ENCODE peak calls at places on chromosome 4, in eight cellular contexts. L, E, U, B, H, O, Q and P are unnamed samples.

GRCh38 chr4:70158576-70158975 is 4.5 kb downstream of the PRR27 start:
- DNase-seq in B (no peak), Q (no peak), H (peak), O (no peak), L (no peak), U (no peak), E (no peak), P (no peak)

GRCh38 chr4:158050942-158051341 is 121.9 kb downstream of the GASK1B start:
- DNase-seq in O (no peak), Q (no peak), E (no peak), B (no peak), H (no peak), L (no peak), U (no peak), P (no peak)

GRCh38 chr4:73777612-73778011 is 37.2 kb downstream of the CXCL8 start:
- DNase-seq in B (no peak), L (no peak), O (no peak), H (peak), U (peak), E (no peak), Q (no peak), P (no peak)

GRCh38 chr4:105060628-105061027 is 86.0 kb upstream of the TET2 start:
- DNase-seq in E (peak), U (peak), Q (no peak), L (no peak), H (no peak), B (no peak), O (no peak), P (no peak)

GRCh38 chr4:140653718-140654515 is 85.2 kb upstream of the UCP1 start:
- DNase-seq in B (no peak), U (peak), E (no peak), H (no peak), Q (no peak), O (no peak), L (no peak), P (no peak)

GRCh38 chr4:71607109-71607508 is 176.8 kb downstream of the GC start:
- DNase-seq in L (no peak), H (no peak), O (no peak), Q (no peak), B (no peak), E (no peak), U (no peak), P (no peak)

GRCh38 chr4:138138774-138139173 is 103.4 kb downstream of the SLC7A11 start:
- DNase-seq in O (no peak), H (peak), B (no peak), L (no peak), Q (no peak), E (no peak), U (no peak), P (no peak)

GRCh38 chr4:20356565-20356964 is 104.9 kb downstream of the SLIT2 start:
- DNase-seq in B (no peak), L (no peak), O (peak), H (peak), U (peak), E (no peak), Q (peak), P (no peak)

GRCh38 chr4:77095101-77095826 is 19.5 kb upstream of the CCNI start:
- DNase-seq in H (peak), U (peak), Q (peak), E (peak), O (peak), L (peak), B (peak), P (no peak)

GRCh38 chr4:185955817-185956542 is 113.0 kb upstream of the TLR3 start:
- DNase-seq in E (no peak), O (peak), B (no peak), U (no peak), Q (peak), L (no peak), H (no peak), P (no peak)

GRCh38 chr4:17574206-17574605 is 2.8 kb upstream of the LAP3 start:
- DNase-seq in E (no peak), O (no peak), Q (no peak), B (no peak), H (no peak), L (no peak), U (no peak), P (no peak)